ENCODE peak calls at places on chromosomes 3 and 15, in eight cellular contexts. T is breast epithelium, N is lower leg skin, X is H9, H is AG04450, D is tibial nerve, B is foreskin fibroblast, C is Peyer's patch. E is an unnamed sample.

GRCh38 chr3:193910886-193911738 is 224.8 kb upstream of the HES1 start:
- DNase-seq in T (no peak), D (no peak), X (no peak), N (no peak), C (peak), B (no peak), H (no peak), E (no peak)

GRCh38 chr3:181952221-181952620 is 240.5 kb downstream of the SOX2 start:
- DNase-seq in B (no peak), T (no peak), X (no peak), N (no peak), C (no peak), D (no peak), H (no peak), E (no peak)

GRCh38 chr3:120802916-120803315 is 60.4 kb downstream of the GTF2E1 start:
- DNase-seq in B (no peak), X (no peak), C (no peak), D (no peak), H (no peak), N (no peak), T (no peak), E (no peak)

GRCh38 chr3:12338595-12339546 is 50.0 kb downstream of the PPARG start:
- DNase-seq in B (no peak), N (no peak), X (no peak), D (no peak), T (no peak), C (no peak), H (no peak), E (no peak)

GRCh38 chr15:38147246-38147645 is 105.4 kb upstream of the SPRED1 start:
- DNase-seq in B (no peak), C (no peak), H (no peak), D (no peak), T (no peak), N (no peak), X (no peak), E (no peak)

GRCh38 chr3:187016639-187017345 is 86.5 kb downstream of the ST6GAL1 start:
- DNase-seq in B (peak), T (no peak), C (peak), N (no peak), X (no peak), D (no peak), H (no peak), E (no peak)

GRCh38 chr15:44296625-44297524 is 8.4 kb downstream of the GOLM2 start:
- DNase-seq in H (no peak), N (no peak), X (no peak), D (no peak), C (no peak), T (no peak), B (peak), E (no peak)

GRCh38 chr15:28984421-28985375 is 98.9 kb downstream of the APBA2 start:
- DNase-seq in C (no peak), H (peak), B (peak), N (no peak), D (no peak), X (no peak), T (no peak), E (no peak)

GRCh38 chr3:45644063-45644462 is 45.1 kb upstream of the SACM1L start:
- DNase-seq in C (no peak), H (peak), X (no peak), D (no peak), N (no peak), T (no peak), B (peak), E (no peak)

GRCh38 chr15:69660658-69661405 is 208.2 kb downstream of the RPLP1 start:
- DNase-seq in X (no peak), N (no peak), C (no peak), T (no peak), H (no peak), D (no peak), B (no peak), E (no peak)

GRCh38 chr3:131216801-131217200 is 164.8 kb upstream of the NUDT16 start:
- DNase-seq in C (peak), N (no peak), D (no peak), T (no peak), H (no peak), X (peak), B (peak), E (no peak)

GRCh38 chr3:127791221-127791913 is 30.9 kb downstream of the MGLL start:
- DNase-seq in N (no peak), B (peak), T (no peak), H (peak), X (peak), C (peak), D (peak), E (no peak)

GRCh38 chr3:28240440-28240839 is 979 bp upstream of the CMC1 start:
- DNase-seq in B (peak), X (peak), N (no peak), D (no peak), C (no peak), T (no peak), H (no peak), E (no peak)

GRCh38 chr15:57003418-57003817 is 85.0 kb downstream of the TCF12 start:
- DNase-seq in X (no peak), T (no peak), D (no peak), C (no peak), H (peak), B (peak), N (no peak), E (no peak)

GRCh38 chr3:60841355-60841754 is 409.9 kb downstream of the FHIT start:
- DNase-seq in H (no peak), N (no peak), C (no peak), X (no peak), T (no peak), B (no peak), D (no peak), E (no peak)

GRCh38 chr3:115272036-115272824 is 125.1 kb upstream of the ZBTB20 start:
- DNase-seq in X (no peak), N (no peak), C (no peak), T (no peak), B (peak), D (no peak), H (peak), E (no peak)

GRCh38 chr15:66748320-66748779 is 46.3 kb downstream of the SMAD6 start:
- DNase-seq in N (no peak), X (no peak), B (peak), T (no peak), C (no peak), D (no peak), H (peak), E (no peak)

GRCh38 chr15:66751579-66751978 is 49.5 kb downstream of the SMAD6 start:
- DNase-seq in D (no peak), H (no peak), C (no peak), T (peak), B (no peak), N (no peak), X (no peak), E (no peak)

GRCh38 chr15:66752078-66752477 is 50.0 kb downstream of the SMAD6 start:
- DNase-seq in H (no peak), N (no peak), D (no peak), T (no peak), B (no peak), X (no peak), C (no peak), E (no peak)

GRCh38 chr15:66749841-66750575 is 48.0 kb downstream of the SMAD6 start:
- DNase-seq in H (no peak), C (no peak), X (no peak), D (no peak), B (no peak), T (no peak), N (no peak), E (no peak)

DNA sequence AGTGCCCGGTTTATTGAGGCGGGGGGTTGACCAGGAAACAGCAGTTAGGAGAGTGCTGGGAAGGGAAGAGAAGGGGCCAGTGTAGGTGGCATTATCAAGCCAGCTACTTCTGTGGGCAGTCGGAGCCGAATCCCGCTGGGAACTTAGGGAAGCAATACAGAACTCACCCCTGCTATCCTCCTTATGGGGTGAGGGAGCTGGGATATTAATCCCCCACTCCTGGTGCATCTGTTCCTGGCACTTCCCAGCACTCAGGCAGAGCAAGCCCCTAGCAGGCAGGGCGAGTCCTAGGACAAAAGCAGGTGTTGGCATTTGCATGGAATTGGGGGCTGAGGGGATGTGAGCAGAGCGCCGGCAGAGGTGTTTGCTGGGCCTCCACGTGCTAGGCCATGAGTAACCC is 48.6 kb downstream of the SMAD6 start:
- DNase-seq in H (no peak), N (no peak), T (no peak), D (no peak), C (no peak), X (no peak), B (no peak), E (no peak)
- TF ChIP-seq CTCF in H (no peak), N (no peak), T (no peak), D (no peak), C (no peak), X (no peak), B (no peak), E (no peak)

DNA sequence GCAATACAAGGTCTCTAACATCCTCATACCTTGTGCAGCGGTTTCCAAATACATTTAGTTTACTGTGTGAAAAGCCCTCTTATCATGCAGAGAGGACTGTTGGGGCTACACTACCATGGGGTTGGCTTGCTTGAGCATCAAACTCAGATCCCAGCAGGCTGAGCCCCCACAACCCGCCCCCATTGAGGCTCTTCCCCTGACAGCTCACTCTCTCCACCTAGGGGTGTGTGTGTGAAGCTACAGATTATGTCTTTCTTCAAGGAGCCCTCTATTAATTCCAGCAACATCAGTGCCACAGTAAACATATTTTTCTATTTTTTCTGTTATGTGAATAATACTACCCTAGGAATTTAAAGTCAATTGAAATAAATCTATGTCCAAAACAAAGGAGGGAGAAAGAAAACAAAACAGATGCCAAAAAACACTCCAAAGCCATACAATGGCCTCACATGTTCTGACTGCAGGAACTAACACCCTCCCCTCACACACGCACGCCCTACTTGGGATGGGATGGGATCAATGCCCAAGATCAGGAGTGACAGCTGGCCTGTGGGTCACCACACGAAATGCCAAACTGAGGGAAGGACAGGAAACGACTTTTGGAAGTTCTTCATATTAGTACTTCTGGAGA is 14.7 kb downstream of the TM4SF4 start:
- DNase-seq in C (no peak), D (no peak), H (no peak), X (peak), T (no peak), N (no peak), B (no peak), E (no peak)
- TF ChIP-seq CTCF in C (no peak), D (peak), H (peak), X (peak), T (peak), N (no peak), B (peak), E (peak)

GRCh38 chr3:85081191-85081895 is 122.6 kb downstream of the CADM2 start:
- DNase-seq in C (no peak), B (peak), H (no peak), D (no peak), N (no peak), X (no peak), T (no peak), E (no peak)
- TF ChIP-seq CTCF in C (no peak), B (no peak), H (no peak), D (no peak), N (no peak), X (no peak), T (no peak), E (no peak)

DNA sequence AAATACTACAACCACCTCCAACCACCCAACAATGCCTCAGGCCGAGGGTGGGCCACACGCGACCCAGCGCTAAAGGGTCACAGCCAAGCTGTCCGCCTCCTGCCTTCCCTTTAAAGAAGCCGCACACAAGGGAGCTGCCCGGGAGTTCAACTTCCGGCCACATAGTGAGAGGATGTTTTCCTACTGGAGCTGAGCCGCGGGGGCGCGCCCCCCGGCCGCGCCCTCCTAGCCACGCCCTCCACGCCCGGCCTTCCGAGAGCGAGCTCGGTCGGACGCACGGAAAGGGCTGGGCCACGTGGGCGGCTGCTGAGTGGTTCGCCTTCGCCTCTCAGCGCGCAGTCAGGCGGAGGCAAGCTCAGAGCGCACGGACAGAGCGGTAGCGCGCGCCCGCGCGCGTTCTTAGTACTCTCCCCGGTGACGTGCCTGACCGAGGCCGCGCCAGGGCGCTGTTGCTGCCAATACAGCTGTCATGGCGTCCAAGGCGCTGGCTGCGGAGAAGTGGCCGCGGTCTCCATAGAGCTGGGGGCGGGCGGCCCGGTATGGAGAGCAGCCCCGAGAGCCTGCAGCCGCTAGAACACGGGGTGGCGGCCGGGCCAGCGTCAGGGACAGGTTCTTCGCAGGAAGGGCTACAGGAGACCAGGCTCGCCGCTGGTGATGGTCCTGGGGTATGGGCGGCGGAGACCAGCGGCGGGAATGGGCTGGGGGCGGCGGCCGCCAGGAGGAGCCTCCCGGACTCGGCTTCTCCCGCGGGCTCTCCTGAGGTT is at the start of gene MINDY2:
- DNase-seq in C (peak), D (peak), N (peak), H (peak), T (peak), B (peak), X (peak), E (peak)
- TF ChIP-seq CTCF in C (no peak), D (peak), N (no peak), H (peak), T (peak), B (peak), X (peak), E (peak)

DNA sequence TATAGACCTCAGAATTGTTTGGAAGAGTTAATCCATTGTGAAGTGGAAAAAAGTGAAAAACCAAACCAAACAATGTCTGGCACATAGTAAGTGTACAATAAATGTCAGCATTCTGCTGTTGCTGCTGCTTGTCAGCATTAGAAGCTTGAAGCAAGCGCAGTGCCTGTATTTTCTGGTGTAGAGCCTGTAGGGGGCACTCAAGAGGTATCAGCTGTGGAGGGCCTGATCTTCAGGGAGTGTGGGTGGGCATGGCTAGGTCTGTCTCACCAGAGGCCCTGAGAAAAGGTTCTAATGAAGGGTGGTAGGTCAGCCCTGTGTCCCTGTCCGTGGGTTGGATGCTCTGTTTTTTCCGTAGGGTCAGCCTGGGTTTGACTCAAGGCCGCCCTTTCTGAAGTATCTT is 3.6 kb downstream of the ADAMTSL3 start:
- DNase-seq in N (no peak), T (no peak), X (peak), C (no peak), B (no peak), H (no peak), D (no peak), E (no peak)
- TF ChIP-seq CTCF in N (no peak), T (no peak), X (peak), C (no peak), B (no peak), H (peak), D (no peak), E (peak)

DNA sequence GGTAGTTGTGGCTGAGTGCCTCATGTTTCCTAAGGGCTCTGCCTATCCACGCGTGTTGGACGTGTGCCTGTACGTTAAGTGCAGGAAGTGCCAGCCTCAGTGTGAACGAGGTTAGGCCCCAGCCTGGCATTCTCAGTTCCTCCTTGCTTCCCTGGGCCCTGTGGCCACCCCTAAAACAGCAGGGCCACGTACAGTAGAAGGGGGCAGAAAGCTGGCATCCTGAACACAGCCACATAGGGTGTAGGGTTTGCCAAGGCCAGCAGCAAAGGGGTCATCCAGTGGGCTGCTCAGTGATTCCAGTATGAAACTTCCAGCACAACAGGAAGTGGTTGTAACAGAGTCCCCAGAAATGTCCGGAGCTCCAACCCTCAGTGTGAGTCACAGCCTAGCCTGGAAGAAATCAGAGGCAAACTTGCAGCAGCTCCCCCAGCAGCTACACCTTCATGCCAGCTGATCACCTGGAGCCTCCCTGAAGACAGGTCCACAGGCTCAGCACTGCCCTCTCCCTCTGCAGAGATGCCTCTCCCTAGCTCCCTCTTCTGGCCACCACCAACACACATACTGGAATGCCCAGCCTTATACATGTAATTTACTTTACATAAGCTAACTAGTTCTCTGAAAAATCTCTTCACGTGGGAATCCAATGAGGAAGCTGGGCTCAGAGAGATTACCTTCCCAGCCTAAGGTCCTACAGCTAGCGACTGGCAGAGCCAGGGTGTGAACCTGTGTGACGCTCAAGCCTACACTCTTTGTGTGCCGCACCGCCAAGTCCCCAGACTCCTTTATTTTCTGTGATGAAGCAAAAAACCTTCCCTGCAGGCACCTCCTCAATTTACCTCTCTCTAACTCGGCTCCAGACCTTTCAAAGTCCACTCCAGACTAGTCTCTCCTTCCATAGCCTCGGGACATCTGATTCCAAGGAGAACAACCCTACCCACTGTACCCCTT is 26.6 kb downstream of the ILDR1 start:
- DNase-seq in H (peak), X (peak), T (no peak), B (peak), D (peak), N (peak), C (peak), E (no peak)
- TF ChIP-seq CTCF in H (peak), X (peak), T (peak), B (peak), D (no peak), N (no peak), C (no peak), E (peak)

GRCh38 chr3:61841111-61841845 is 279.9 kb downstream of the PTPRG start:
- DNase-seq in D (no peak), B (peak), N (no peak), T (no peak), H (no peak), X (no peak), C (no peak), E (no peak)

GRCh38 chr3:61847784-61848462 is 286.6 kb downstream of the PTPRG start:
- DNase-seq in N (peak), C (peak), X (no peak), D (peak), T (no peak), H (no peak), B (peak), E (no peak)

GRCh38 chr3:61844346-61844745 is 283.0 kb downstream of the PTPRG start:
- DNase-seq in T (no peak), H (no peak), N (no peak), B (no peak), X (no peak), C (no peak), D (no peak), E (no peak)

GRCh38 chr3:61848885-61849284 is 287.5 kb downstream of the PTPRG start:
- DNase-seq in C (no peak), T (no peak), H (no peak), N (peak), X (no peak), D (no peak), B (peak), E (no peak)

GRCh38 chr3:61846488-61846887 is 285.1 kb downstream of the PTPRG start:
- DNase-seq in N (no peak), T (no peak), C (no peak), B (no peak), X (no peak), H (no peak), D (no peak), E (no peak)
- TF ChIP-seq CTCF in N (no peak), T (no peak), C (no peak), B (no peak), X (no peak), H (no peak), D (no peak), E (no peak)